ENCODE peak calls at places on chromosomes 16 and 17, in five cellular contexts. C is left ventricle myocardium inferior, P is lower lobe of right lung, S is upper lobe of right lung, U is A549. B is an unnamed sample. For H3K4me1 and H3K9me3, the result is how much of the 10 kb centered on the place peaks cover.

GRCh38 chr16:17289050-17289449 is 181.7 kb downstream of the XYLT1 start:
- DNase-seq in C (no peak), P (no peak), S (no peak), U (no peak), B (no peak)

GRCh38 chr16:66441586-66442375 is 14.7 kb downstream of the BEAN1 start:
- DNase-seq in C (no peak), P (no peak), S (no peak), U (no peak), B (no peak)

GRCh38 chr17:1231456-1231855 is 38.8 kb upstream of the BHLHA9 start:
- DNase-seq in C (peak), P (peak), S (peak), U (no peak), B (no peak)

GRCh38 chr17:78132086-78132676 is 1.6 kb downstream of the TMC8 start:
- DNase-seq in C (no peak), P (peak), S (peak), U (no peak), B (peak)

GRCh38 chr16:12433691-12434390 is 369.8 kb downstream of the CPPED1 start:
- DNase-seq in C (no peak), P (no peak), S (no peak), U (no peak), B (no peak)

GRCh38 chr17:64638552-64639198 is 23.4 kb downstream of the SMURF2 start:
- DNase-seq in C (no peak), P (no peak), S (no peak), U (no peak), B (no peak)

GRCh38 chr17:9684955-9685621 is 39.8 kb downstream of the USP43 start:
- DNase-seq in C (no peak), P (no peak), S (no peak), U (no peak), B (no peak)

GRCh38 chr16:27972500-27972899 is 91.0 kb downstream of the GSG1L start:
- DNase-seq in C (no peak), P (no peak), S (peak), U (peak), B (peak)

GRCh38 chr16:30368122-30368791 is 2.0 kb downstream of the TBC1D10B start:
- DNase-seq in C (no peak), P (no peak), S (no peak), U (no peak), B (no peak)

GRCh38 chr17:36107660-36108059 is 4.0 kb downstream of the CCL4 start:
- DNase-seq in C (no peak), P (no peak), S (no peak), U (no peak), B (no peak)

GRCh38 chr16:31451681-31452351 is 7.5 kb upstream of the ARMC5 start:
- DNase-seq in C (peak), P (no peak), S (peak), U (peak), B (peak)

GRCh38 chr16:47047804-47048203 is 74.3 kb upstream of the DNAJA2 start:
- DNase-seq in C (no peak), P (no peak), S (no peak), U (no peak), B (no peak)

GRCh38 chr17:5762191-5762590 is 177.9 kb upstream of the NLRP1 start:
- DNase-seq in C (no peak), P (no peak), S (no peak), U (no peak), B (no peak)

GRCh38 chr16:15486661-15487060 is 52.3 kb downstream of the BMERB1 start:
- DNase-seq in C (no peak), P (no peak), S (no peak), U (no peak), B (no peak)

GRCh38 chr17:32648450-32648849 is 161.7 kb downstream of the CDK5R1 start:
- DNase-seq in C (no peak), P (no peak), S (no peak), U (no peak), B (no peak)

GRCh38 chr16:63361032-63361624 is 1324.9 kb upstream of the CDH8 start:
- DNase-seq in C (no peak), P (no peak), S (no peak), U (peak), B (peak)

GRCh38 chr17:6496636-6497441 is 52.6 kb downstream of the PIMREG start:
- DNase-seq in C (no peak), P (peak), S (peak), U (no peak), B (no peak)

GRCh38 chr16:54055864-54056263 is 230.7 kb downstream of the IRX3 start:
- DNase-seq in C (no peak), P (no peak), S (no peak), U (no peak), B (no peak)

GRCh38 chr17:909642-910323 is 69.8 kb downstream of the NXN start:
- DNase-seq in C (no peak), P (peak), S (no peak), U (no peak), B (no peak)

GRCh38 chr17:42312285-42313130 is 24.2 kb downstream of the STAT5A start:
- DNase-seq in C (peak), P (peak), S (peak), U (peak), B (peak)

GRCh38 chr17:17067277-17067676 is 25.0 kb downstream of the MPRIP start:
- DNase-seq in C (no peak), P (no peak), S (peak), U (no peak), B (no peak)

GRCh38 chr17:44078412-44078811 is 7.9 kb downstream of the G6PC3 start:
- DNase-seq in C (no peak), P (no peak), S (no peak), U (no peak), B (no peak)

GRCh38 chr17:44082206-44082605 is 11.7 kb downstream of the G6PC3 start:
- DNase-seq in C (no peak), P (peak), S (peak), U (no peak), B (no peak)

GRCh38 chr17:44077595-44077909 is 7.0 kb downstream of the G6PC3 start:
- DNase-seq in C (no peak), P (peak), S (peak), U (no peak), B (no peak)

GRCh38 chr17:44081681-44082080 is 11.1 kb downstream of the G6PC3 start:
- DNase-seq in C (no peak), P (peak), S (no peak), U (no peak), B (no peak)

GRCh38 chr17:44079877-44080821 is 9.6 kb downstream of the G6PC3 start:
- DNase-seq in C (no peak), P (peak), S (no peak), U (no peak), B (no peak)
- H3K4me1 ChIP-seq in C (under half), P (under half), S (under half), U (under half), B (under half)

DNA sequence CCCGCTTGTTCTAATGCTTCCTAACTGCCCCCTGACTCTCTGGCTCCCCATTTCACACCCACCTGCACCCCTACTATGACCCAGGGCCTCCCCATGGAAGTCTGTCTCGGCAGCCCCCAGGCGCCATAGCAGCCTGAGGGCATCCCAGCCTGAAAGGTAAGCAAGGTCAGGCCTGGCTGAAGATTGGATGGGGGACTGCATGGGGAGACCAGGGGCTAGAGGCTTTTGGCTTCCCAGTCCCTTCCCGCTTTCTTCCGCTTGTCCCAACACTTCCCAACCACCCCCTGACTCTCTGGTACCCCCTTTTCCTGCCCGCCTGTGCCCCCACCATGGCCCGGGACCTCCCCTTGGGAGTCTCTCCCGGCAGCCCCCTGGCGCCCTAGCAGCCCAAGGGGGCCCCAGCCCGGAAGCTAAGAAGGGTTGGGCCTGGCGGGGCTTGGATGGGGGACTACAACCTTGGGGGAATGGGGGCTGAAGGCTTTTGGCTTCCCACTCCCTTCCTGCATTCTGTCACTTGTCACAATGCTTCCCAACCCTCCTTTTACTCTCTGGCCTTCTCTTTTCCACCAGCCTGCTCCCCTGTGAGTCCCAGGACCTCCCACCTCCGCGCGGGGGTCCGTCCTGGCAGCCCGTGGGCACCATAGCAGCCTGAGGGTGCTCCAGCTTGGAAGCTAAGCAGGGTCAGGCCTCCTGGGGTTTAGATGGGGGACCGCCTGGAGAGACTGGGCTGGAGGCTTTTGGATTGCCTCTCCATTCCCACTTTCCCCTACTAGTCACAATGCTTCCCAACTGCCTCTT is 2288.4 kb downstream of the TP53TG3F start:
- DNase-seq in C (no peak), P (no peak), S (no peak), U (no peak), B (no peak)
- H3K9me3 ChIP-seq in C (under half), P (under half), S (under half), U (under half), B (under half)

DNA sequence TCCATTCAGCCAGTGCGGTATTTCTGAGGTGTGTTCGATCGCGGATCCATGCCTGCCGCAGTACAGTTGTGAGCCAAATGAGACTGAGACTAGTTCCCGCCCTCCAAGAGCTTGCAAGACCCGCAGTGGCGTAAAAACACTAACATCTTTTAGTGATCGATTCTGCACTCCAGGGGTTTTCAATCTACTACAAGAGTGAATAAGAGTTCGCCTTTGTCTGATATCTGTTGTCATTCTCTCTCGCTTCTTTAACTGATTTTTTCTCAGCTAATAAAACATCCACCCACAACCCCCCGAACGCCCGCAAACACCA is 454 bp upstream of the RPL19 start:
- DNase-seq in C (no peak), P (no peak), S (no peak), U (no peak), B (no peak)
- H3K4me3 ChIP-seq in C (peak), P (peak), S (peak), U (peak), B (peak)

DNA sequence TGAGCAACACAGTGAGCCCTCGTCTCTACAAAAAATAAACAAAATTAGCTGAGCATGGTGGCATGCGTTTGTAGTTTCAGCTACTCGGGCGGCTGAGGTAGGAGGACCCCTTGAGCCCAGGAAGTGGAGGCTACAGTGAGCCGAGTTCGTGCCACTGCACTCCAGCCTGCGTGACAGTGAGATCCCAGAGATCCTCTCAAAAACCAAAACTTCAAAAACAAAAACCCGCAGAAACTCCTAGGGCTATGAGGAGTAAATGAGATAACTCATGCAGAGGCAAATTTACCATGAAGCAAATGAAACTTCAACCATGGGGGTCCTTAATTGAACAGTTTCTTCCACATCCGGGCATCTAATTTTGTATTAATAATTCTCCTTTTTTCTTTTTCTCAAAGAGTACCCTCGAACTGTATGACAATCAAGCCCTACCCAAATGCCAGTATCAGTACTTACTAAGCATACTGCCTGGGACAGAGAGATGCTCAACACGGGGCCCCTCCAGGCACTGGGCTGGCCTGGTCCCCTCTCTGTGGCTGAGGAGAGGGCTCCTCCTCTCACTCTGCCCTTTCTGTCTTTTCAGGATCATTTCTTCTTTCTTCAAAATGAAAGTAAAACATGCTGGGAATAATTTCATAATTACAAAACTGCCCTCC is 789 bp upstream of the PIPOX start:
- DNase-seq in C (no peak), P (no peak), S (no peak), U (no peak), B (no peak)
- H3K4me1 ChIP-seq in C (under half), P (under half), S (under half), U (under half), B (under half)